ENCODE peak calls at places on chromosomes 12 and 14, in seven cellular contexts. Q is adrenal gland, R is sigmoid colon, O is iPS DF 6.9, I is MM.1S, Y is esophagus squamous epithelium, E is cardiac muscle cell. W is an unnamed sample.

GRCh38 chr14:81234268-81234667 is 13.5 kb upstream of the GTF2A1 start:
- DNase-seq in O (no peak), Y (no peak), Q (no peak), R (no peak), E (peak; percentile 55), I (no peak), W (no peak)

GRCh38 chr12:6430990-6431353 is 13.8 kb upstream of the CD27 start:
- DNase-seq in O (no peak), Q (peak; percentile 50), R (no peak), E (no peak), I (no peak), Y (no peak), W (no peak)

GRCh38 chr12:96140110-96140509 is 54.1 kb upstream of the ELK3 start:
- DNase-seq in Y (no peak), E (peak; percentile 46), Q (no peak), O (no peak), I (no peak), R (no peak), W (no peak)

GRCh38 chr12:3168775-3169221 is 91.6 kb downstream of the TSPAN9 start:
- DNase-seq in Q (peak; percentile 71), E (peak; percentile 84), O (no peak), R (no peak), I (no peak), Y (no peak), W (peak; percentile 53)

GRCh38 chr12:52010152-52010622 is 3.4 kb downstream of the TAMALIN start:
- DNase-seq in R (peak; percentile 94), I (no peak), E (peak; percentile 98), Y (no peak), Q (peak; percentile 81), O (no peak), W (peak; percentile 94)

GRCh38 chr14:72788972-72789728 is 104.8 kb downstream of the DPF3 start:
- DNase-seq in Y (no peak), R (no peak), Q (peak; percentile 73), O (no peak), E (no peak), I (no peak), W (peak; percentile 76)

GRCh38 chr12:32454075-32454474 is 54.7 kb downstream of the FGD4 start:
- DNase-seq in E (peak; percentile 72), O (peak; percentile 50), Y (no peak), R (no peak), I (no peak), Q (no peak), W (no peak)

GRCh38 chr12:123032736-123033391 is 52.4 kb downstream of the ARL6IP4 start:
- DNase-seq in E (no peak), Y (no peak), O (no peak), Q (no peak), R (no peak), I (no peak), W (no peak)

GRCh38 chr12:106427917-106428316 is 70.4 kb downstream of the POLR3B start:
- DNase-seq in Y (no peak), I (no peak), Q (no peak), E (no peak), R (no peak), O (no peak), W (no peak)

GRCh38 chr12:26939953-26940352 is 1.7 kb downstream of the FGFR1OP2 start:
- DNase-seq in O (no peak), R (no peak), E (no peak), Y (no peak), I (peak; percentile 41), Q (no peak), W (no peak)
- H3K4me1 ChIP-seq in O (peaks cover 1% of the 10 kb centered on the region), R (peaks cover 52% of the 10 kb centered on the region), E (peaks cover 21% of the 10 kb centered on the region), Y (peaks cover 17% of the 10 kb centered on the region), I (peaks cover 43% of the 10 kb centered on the region), Q (peaks cover 21% of the 10 kb centered on the region), W (no peaks in the 10 kb centered on the region)

GRCh38 chr12:47604474-47604873 is 101.4 kb downstream of the RPAP3 start:
- DNase-seq in O (no peak), Y (no peak), I (no peak), Q (no peak), E (peak; percentile 7), R (no peak), W (no peak)

GRCh38 chr12:47610847-47611246 is 95.0 kb downstream of the RPAP3 start:
- DNase-seq in E (no peak), R (no peak), Q (no peak), O (no peak), Y (no peak), I (no peak), W (no peak)

GRCh38 chr12:47612953-47613352 is 92.9 kb downstream of the RPAP3 start:
- DNase-seq in Q (no peak), E (no peak), R (no peak), I (no peak), Y (no peak), O (no peak), W (no peak)

GRCh38 chr12:47614521-47614920 is 91.3 kb downstream of the RPAP3 start:
- DNase-seq in O (no peak), Q (no peak), Y (no peak), E (no peak), I (no peak), R (no peak), W (no peak)

GRCh38 chr12:47609806-47610205 is 96.0 kb downstream of the RPAP3 start:
- DNase-seq in I (no peak), Y (no peak), Q (no peak), R (no peak), E (no peak), O (no peak), W (no peak)
- H3K9me3 ChIP-seq in I (no peaks in the 10 kb centered on the region), Y (peaks cover 32% of the 10 kb centered on the region), Q (no peaks in the 10 kb centered on the region), R (peaks cover 3% of the 10 kb centered on the region), E (no peaks in the 10 kb centered on the region), O (peaks cover 12% of the 10 kb centered on the region), W (no peaks in the 10 kb centered on the region)

GRCh38 chr14:31943861-31944255 is 133.2 kb upstream of the ARHGAP5 start:
- DNase-seq in I (no peak), O (no peak), E (no peak), Y (no peak), Q (no peak), R (no peak), W (no peak)
- H3K4me3 ChIP-seq in I (no peak overlapping the region), O (no peak overlapping the region), E (no peak overlapping the region), Y (no peak overlapping the region), Q (no peak overlapping the region), R (no peak overlapping the region), W (no peak overlapping the region)

DNA sequence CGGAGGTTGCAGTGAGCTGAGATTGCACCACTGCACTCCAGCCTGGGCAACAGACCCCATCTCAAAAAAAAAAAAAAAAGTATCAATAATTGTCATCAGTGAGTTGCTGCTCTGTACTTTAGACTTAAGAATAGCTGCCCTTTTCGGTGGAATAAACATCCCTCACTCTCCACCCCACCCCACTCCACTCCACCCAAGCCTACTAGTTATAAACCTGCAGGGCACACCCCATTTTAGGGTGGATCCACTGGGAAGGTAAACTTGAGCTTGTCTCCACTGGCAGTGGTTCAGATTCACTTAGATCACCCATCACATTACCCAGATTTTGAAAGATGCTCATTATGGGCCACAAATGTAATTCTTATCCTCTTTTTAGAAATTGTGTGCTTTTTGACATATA is 106.4 kb downstream of the GPR135 start:
- DNase-seq in R (no peak), O (no peak), Y (no peak), I (no peak), Q (no peak), E (no peak), W (no peak)
- H3K4me1 ChIP-seq in R (peaks cover 52% of the 10 kb centered on the region), O (peaks cover 5% of the 10 kb centered on the region), Y (peaks cover 55% of the 10 kb centered on the region), I (peaks cover 7% of the 10 kb centered on the region), Q (peaks cover 7% of the 10 kb centered on the region), E (peaks cover 63% of the 10 kb centered on the region), W (peaks cover 13% of the 10 kb centered on the region)

DNA sequence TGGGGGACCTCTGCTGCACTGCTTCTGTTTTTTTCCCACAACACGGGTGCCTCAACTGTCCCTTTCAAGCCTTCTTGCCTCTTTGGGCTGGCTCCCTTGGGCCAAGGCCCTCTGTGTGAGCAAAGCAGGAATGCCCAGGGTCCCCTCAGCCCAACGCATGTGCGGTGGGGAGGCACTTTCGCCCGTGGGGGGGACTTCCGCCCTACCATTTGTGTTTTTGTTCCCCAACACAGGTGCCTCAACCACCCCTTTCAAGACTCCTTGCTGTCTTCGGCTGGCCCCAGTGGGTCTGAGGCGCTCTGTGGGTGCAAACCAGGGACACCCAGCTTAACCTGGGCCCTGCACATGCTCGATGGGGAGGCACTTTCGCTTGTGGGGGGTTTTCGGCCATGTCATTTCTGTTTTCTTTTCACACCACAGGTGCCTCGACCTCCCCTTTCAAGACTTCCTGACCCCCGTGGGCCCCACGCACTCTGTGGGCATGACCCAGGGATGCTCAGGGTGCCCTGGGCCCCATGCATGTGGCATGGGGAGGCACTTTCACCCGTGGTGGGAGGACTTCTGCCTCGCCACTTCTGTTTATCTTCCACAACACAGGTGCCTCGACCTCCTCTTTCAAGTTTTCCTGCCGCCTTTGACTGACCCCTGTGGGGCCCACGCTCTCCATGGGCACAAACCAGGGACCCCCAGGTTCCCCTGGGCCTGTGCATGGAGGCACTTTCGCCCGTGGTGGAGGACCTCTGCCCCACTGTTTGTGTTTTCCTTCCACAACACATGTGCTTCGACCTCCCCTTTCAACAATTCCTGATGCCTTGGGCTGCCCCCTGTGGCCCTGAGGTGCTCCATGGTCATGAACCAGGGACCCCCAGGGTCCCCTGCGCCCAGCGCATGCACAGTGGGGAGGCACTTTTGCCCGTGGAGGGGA is 365.7 kb downstream of the ALG10 start:
- DNase-seq in O (no peak), Y (no peak), I (no peak), R (peak; percentile 21), E (no peak), Q (no peak), W (no peak)
- H3K9me3 ChIP-seq in O (peaks cover 58% of the 10 kb centered on the region), Y (peaks cover 100% of the 10 kb centered on the region), I (no peaks in the 10 kb centered on the region), R (no peaks in the 10 kb centered on the region), E (no peaks in the 10 kb centered on the region), Q (no peaks in the 10 kb centered on the region), W (no peaks in the 10 kb centered on the region)

DNA sequence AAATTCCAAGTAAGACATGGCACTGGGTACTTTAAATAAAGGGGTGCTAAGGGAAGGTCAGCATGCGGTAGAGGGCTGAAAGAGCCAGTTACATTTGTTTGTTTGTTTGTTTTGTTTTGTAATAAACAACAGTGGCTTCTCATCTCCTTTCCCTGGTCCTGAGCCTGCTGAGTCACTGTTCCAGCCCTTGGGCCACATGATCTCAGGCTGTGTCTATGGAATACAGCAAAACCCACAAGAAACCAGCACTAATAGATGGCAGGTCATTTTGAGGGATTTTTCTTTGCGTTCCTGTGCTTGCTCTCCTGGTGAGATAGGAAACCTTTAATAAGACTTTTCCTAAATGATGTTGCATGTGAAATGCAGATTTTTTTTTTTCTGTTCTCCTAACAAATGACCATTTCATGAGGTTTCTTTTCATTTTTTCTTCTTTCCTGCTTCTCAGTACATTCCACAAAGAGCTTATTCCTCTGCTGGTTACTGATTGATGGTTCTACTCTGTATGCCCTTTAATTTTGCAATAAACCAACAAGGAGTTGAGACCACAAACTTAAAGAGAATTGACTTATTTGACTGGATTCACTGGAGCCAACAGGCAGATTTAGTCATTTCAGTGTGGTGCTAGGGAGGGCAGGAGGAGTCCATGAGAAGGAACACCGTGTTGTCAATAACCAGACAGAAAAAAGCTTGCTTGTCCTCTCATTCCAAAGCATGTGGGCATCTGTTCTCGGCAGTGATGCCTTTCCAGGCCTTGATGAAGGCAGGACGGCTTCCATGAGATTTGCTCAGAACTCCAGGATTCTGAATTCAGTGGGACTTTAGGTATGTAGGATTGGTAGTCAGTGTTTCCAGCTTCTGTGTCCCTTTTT is 459.2 kb downstream of the RAD51B start:
- DNase-seq in O (no peak), E (peak; percentile 36), R (no peak), I (no peak), Y (no peak), Q (no peak), W (no peak)
- H3K4me3 ChIP-seq in O (no peak overlapping the region), E (no peak overlapping the region), R (no peak overlapping the region), I (no peak overlapping the region), Y (no peak overlapping the region), Q (no peak overlapping the region), W (no peak overlapping the region)

W was measured in BE2C.